ENCODE peak calls at places on chromosome 7, in seven cellular contexts. R is stomach, I is A549, T is tibial nerve, C is transverse colon, Q is H1, X is ovary. K is an unnamed sample.

GRCh38 chr7:18421297-18422004 is 74.1 kb upstream of the HDAC9 start:
- DNase-seq in R (no peak), I (no peak), T (no peak), C (no peak), Q (no peak), X (no peak), K (no peak)

GRCh38 chr7:31487071-31487470 is 26.8 kb upstream of the ITPRID1 start:
- DNase-seq in R (no peak), I (no peak), T (no peak), C (no peak), Q (no peak), X (no peak), K (no peak)

GRCh38 chr7:98300595-98301372 is 19.3 kb downstream of the BRI3 start:
- DNase-seq in R (no peak), I (no peak), T (no peak), C (no peak), Q (no peak), X (no peak), K (no peak)

GRCh38 chr7:23713285-23714235 is 3.5 kb downstream of the STK31 start:
- DNase-seq in R (no peak), I (peak; percentile 30), T (no peak), C (no peak), Q (no peak), X (no peak), K (no peak)

GRCh38 chr7:21580073-21580521 is 37.3 kb downstream of the DNAH11 start:
- DNase-seq in R (no peak), I (peak; percentile 11), T (no peak), C (no peak), Q (no peak), X (no peak), K (no peak)

GRCh38 chr7:141012696-141013344 is 1.9 kb downstream of the MRPS33 start:
- DNase-seq in R (no peak), I (no peak), T (no peak), C (no peak), Q (no peak), X (no peak), K (no peak)

GRCh38 chr7:47428052-47428779 is 153.7 kb downstream of the TNS3 start:
- DNase-seq in R (no peak), I (no peak), T (no peak), C (no peak), Q (no peak), X (no peak), K (no peak)

GRCh38 chr7:132102942-132103341 is 473.3 kb downstream of the PLXNA4 start:
- DNase-seq in R (no peak), I (no peak), T (no peak), C (no peak), Q (no peak), X (no peak), K (no peak)

GRCh38 chr7:127514499-127514898 is 70.9 kb downstream of the GCC1 start:
- DNase-seq in R (no peak), I (peak; percentile 54), T (no peak), C (no peak), Q (no peak), X (no peak), K (no peak)

GRCh38 chr7:877312-878232 is 1.2 kb downstream of the GET4 start:
- DNase-seq in R (peak; percentile 56), I (no peak), T (no peak), C (peak; percentile 48), Q (no peak), X (peak; percentile 63), K (no peak)

GRCh38 chr7:33722383-33723096 is 182.8 kb upstream of the BMPER start:
- DNase-seq in R (no peak), I (peak; percentile 70), T (no peak), C (no peak), Q (no peak), X (no peak), K (no peak)

GRCh38 chr7:29723599-29723998 is 82.7 kb upstream of the WIPF3 start:
- DNase-seq in R (no peak), I (peak; percentile 24), T (no peak), C (no peak), Q (no peak), X (peak; percentile 44), K (no peak)

GRCh38 chr7:136104269-136104603 is 127.1 kb upstream of the MTPN start:
- DNase-seq in R (no peak), I (no peak), T (no peak), C (no peak), Q (no peak), X (no peak), K (no peak)

GRCh38 chr7:123643495-123644428 is 11.9 kb upstream of the LMOD2 start:
- DNase-seq in R (no peak), I (peak; percentile 13), T (no peak), C (no peak), Q (peak; percentile 33), X (no peak), K (no peak)

GRCh38 chr7:113756250-113756649 is 162.6 kb downstream of the PPP1R3A start:
- DNase-seq in R (no peak), I (no peak), T (no peak), C (no peak), Q (no peak), X (no peak), K (no peak)

GRCh38 chr7:105256621-105257283 is 132.0 kb downstream of the SRPK2 start:
- DNase-seq in R (no peak), I (no peak), T (no peak), C (no peak), Q (no peak), X (no peak), K (no peak)

DNA sequence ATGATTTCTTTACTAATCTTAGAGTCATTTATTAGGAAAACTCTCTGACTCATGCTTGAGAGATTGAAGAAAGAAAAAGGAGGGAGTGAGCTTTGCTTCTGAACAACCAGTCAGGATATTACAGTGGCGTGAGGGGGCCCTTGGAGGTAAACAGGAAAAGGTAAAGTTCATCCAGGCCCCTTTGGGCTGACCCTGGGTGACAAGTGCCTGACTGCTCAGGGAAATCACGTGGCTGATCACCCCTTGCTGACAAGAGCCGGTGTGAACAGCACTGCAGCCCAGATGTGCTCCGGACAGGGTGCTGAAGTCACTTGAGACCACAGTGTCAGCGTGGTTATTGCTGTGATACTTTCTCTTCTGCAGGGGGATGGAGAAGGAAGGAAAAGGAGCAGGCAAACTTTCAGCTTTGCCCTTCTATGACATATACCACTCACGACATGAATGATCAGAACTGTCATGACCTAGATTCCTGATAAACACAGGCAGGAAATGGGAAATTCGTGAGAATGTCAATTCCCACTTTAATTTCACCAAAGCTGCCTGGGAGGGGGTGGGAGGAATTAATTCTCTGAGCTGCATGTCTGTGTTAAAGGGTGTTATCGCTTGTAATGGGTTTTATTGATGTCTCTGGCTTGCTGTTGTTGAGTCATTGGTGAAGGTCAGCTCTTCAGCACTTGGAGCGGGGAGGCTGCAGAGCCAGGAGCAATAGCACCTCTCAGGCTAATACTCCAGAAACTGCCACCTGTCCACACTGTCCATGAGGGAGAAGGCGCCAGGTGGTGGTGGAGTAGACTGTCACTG is 139.8 kb upstream of the AOAH start:
- DNase-seq in R (no peak), I (no peak), T (no peak), C (peak; percentile 10), Q (no peak), X (no peak), K (no peak)
- TF ChIP-seq EP300 in R (no peak), I (no peak), T (no peak), C (no peak), Q (no peak), X (no peak), K (no peak)

GRCh38 chr7:138981332-138982203 is at the start of gene KIAA1549:
- DNase-seq in R (peak; percentile 77), I (peak; percentile 72), T (no peak), C (peak; percentile 71), Q (no peak), X (peak; percentile 80), K (no peak)
- TF ChIP-seq CTCF in R (no peak), I (peak; percentile 68), T (peak; percentile 48), C (no peak), Q (peak; percentile 43), X (peak; percentile 25), K (peak; percentile 37)

GRCh38 chr7:157139142-157140117 is 704 bp downstream of the UBE3C start:
- DNase-seq in R (peak; percentile 67), I (peak; percentile 42), T (peak; percentile 8), C (peak; percentile 64), Q (no peak), X (peak; percentile 72), K (no peak)

GRCh38 chr7:157140118-157140905 is 1.6 kb downstream of the UBE3C start:
- DNase-seq in R (no peak), I (no peak), T (no peak), C (no peak), Q (no peak), X (no peak), K (no peak)

GRCh38 chr7:157138101-157138423 is 664 bp upstream of the UBE3C start:
- DNase-seq in R (no peak), I (no peak), T (no peak), C (no peak), Q (no peak), X (no peak), K (no peak)

GRCh38 chr7:157136372-157136771 is 2.4 kb upstream of the UBE3C start:
- DNase-seq in R (no peak), I (peak; percentile 76), T (no peak), C (no peak), Q (no peak), X (no peak), K (no peak)

GRCh38 chr7:157138424-157139141 is at the start of gene UBE3C:
- DNase-seq in R (peak; percentile 91), I (peak; percentile 95), T (peak; percentile 79), C (peak; percentile 92), Q (peak; percentile 73), X (peak; percentile 96), K (no peak)
- H3K4me3 ChIP-seq in R (peak within 1 kb of the TSS; percentile 91), I (peak within 1 kb of the TSS; percentile 98), T (peak within 1 kb of the TSS; percentile 89), C (peak within 1 kb of the TSS; percentile 85), Q (peak within 1 kb of the TSS; percentile 93), X (peak within 1 kb of the TSS; percentile 64), K (peak within 1 kb of the TSS; percentile 80)

GRCh38 chr7:151679868-151680534 is 160.3 kb upstream of the RHEB start:
- DNase-seq in R (no peak), I (no peak), T (no peak), C (no peak), Q (no peak), X (no peak), K (no peak)
- TF ChIP-seq EP300 in R (no peak), I (no peak), T (no peak), C (no peak), Q (no peak), X (no peak), K (no peak)

GRCh38 chr7:151626422-151627115 is 106.9 kb upstream of the RHEB start:
- DNase-seq in R (peak; percentile 61), I (peak; percentile 76), T (no peak), C (peak; percentile 41), Q (no peak), X (no peak), K (no peak)
- TF ChIP-seq CTCF in R (no peak), I (peak; percentile 75), T (peak; percentile 18), C (peak; percentile 55), Q (peak; percentile 89), X (no peak), K (peak; percentile 59)